ENCODE peak calls at places on chromosomes 5 and 9, in ten cellular contexts. One of them, this sample, is unnamed.
A peak's percentile ranks its signal among the peaks of the same experiment; 100 is the strongest.

GRCh38 chr5:10595678-10596309 is 31.9 kb downstream of the ANKRD33B start:
- DNase-seq in endodermal cell: no peak
- DNase-seq in GM12865: peak; percentile 77
- DNase-seq in bronchial epithelial cell: peak; percentile 98
- DNase-seq in pancreas: peak; percentile 15
- DNase-seq in cardiac muscle cell: peak; percentile 86
- DNase-seq in left ventricle myocardium inferior: no peak
- DNase-seq in fibroblast of the aortic adventitia: peak; percentile 89
- DNase-seq in upper lobe of right lung: no peak
- DNase-seq in lung: no peak
- DNase-seq in this sample: peak; percentile 91

GRCh38 chr9:136596630-136597031 is 50.8 kb upstream of the NOTCH1 start:
- DNase-seq in endodermal cell: no peak
- DNase-seq in GM12865: no peak
- DNase-seq in bronchial epithelial cell: no peak
- DNase-seq in pancreas: no peak
- DNase-seq in cardiac muscle cell: peak; percentile 57
- DNase-seq in left ventricle myocardium inferior: no peak
- DNase-seq in fibroblast of the aortic adventitia: no peak
- DNase-seq in upper lobe of right lung: no peak
- DNase-seq in lung: no peak
- DNase-seq in this sample: no peak

GRCh38 chr9:68942790-68943189 is 71.1 kb downstream of the PRKACG start:
- DNase-seq in endodermal cell: no peak
- DNase-seq in GM12865: no peak
- DNase-seq in bronchial epithelial cell: no peak
- DNase-seq in pancreas: no peak
- DNase-seq in cardiac muscle cell: no peak
- DNase-seq in left ventricle myocardium inferior: no peak
- DNase-seq in fibroblast of the aortic adventitia: no peak
- DNase-seq in upper lobe of right lung: no peak
- DNase-seq in lung: no peak
- DNase-seq in this sample: no peak

GRCh38 chr5:61279725-61280124 is 52.3 kb upstream of the ZSWIM6 start:
- DNase-seq in endodermal cell: no peak
- DNase-seq in GM12865: no peak
- DNase-seq in bronchial epithelial cell: no peak
- DNase-seq in pancreas: no peak
- DNase-seq in cardiac muscle cell: no peak
- DNase-seq in left ventricle myocardium inferior: no peak
- DNase-seq in fibroblast of the aortic adventitia: no peak
- DNase-seq in upper lobe of right lung: no peak
- DNase-seq in lung: no peak
- DNase-seq in this sample: no peak

GRCh38 chr5:107604990-107605389 is 65.7 kb downstream of the EFNA5 start:
- DNase-seq in endodermal cell: no peak
- DNase-seq in GM12865: peak; percentile 66
- DNase-seq in bronchial epithelial cell: no peak
- DNase-seq in pancreas: no peak
- DNase-seq in cardiac muscle cell: no peak
- DNase-seq in left ventricle myocardium inferior: no peak
- DNase-seq in fibroblast of the aortic adventitia: no peak
- DNase-seq in upper lobe of right lung: no peak
- DNase-seq in lung: no peak
- DNase-seq in this sample: no peak

GRCh38 chr5:62330302-62330701 is 24.3 kb downstream of the KIF2A start:
- DNase-seq in endodermal cell: no peak
- DNase-seq in GM12865: no peak
- DNase-seq in bronchial epithelial cell: no peak
- DNase-seq in pancreas: no peak
- DNase-seq in cardiac muscle cell: no peak
- DNase-seq in left ventricle myocardium inferior: no peak
- DNase-seq in fibroblast of the aortic adventitia: no peak
- DNase-seq in upper lobe of right lung: no peak
- DNase-seq in lung: no peak
- DNase-seq in this sample: no peak

GRCh38 chr5:112318346-112318745 is 100.7 kb downstream of the EPB41L4A start:
- DNase-seq in endodermal cell: no peak
- DNase-seq in GM12865: no peak
- DNase-seq in bronchial epithelial cell: no peak
- DNase-seq in pancreas: no peak
- DNase-seq in cardiac muscle cell: no peak
- DNase-seq in left ventricle myocardium inferior: no peak
- DNase-seq in fibroblast of the aortic adventitia: no peak
- DNase-seq in upper lobe of right lung: no peak
- DNase-seq in lung: no peak
- DNase-seq in this sample: no peak

GRCh38 chr5:131466171-131466766 is 168.8 kb downstream of the RAPGEF6 start:
- DNase-seq in endodermal cell: no peak
- DNase-seq in GM12865: no peak
- DNase-seq in bronchial epithelial cell: peak; percentile 91
- DNase-seq in pancreas: no peak
- DNase-seq in cardiac muscle cell: peak; percentile 42
- DNase-seq in left ventricle myocardium inferior: no peak
- DNase-seq in fibroblast of the aortic adventitia: peak; percentile 76
- DNase-seq in upper lobe of right lung: no peak
- DNase-seq in lung: no peak
- DNase-seq in this sample: peak; percentile 78

GRCh38 chr5:119343766-119344165 is 12.1 kb upstream of the TNFAIP8 start:
- DNase-seq in endodermal cell: no peak
- DNase-seq in GM12865: peak; percentile 74
- DNase-seq in bronchial epithelial cell: no peak
- DNase-seq in pancreas: no peak
- DNase-seq in cardiac muscle cell: peak; percentile 23
- DNase-seq in left ventricle myocardium inferior: no peak
- DNase-seq in fibroblast of the aortic adventitia: no peak
- DNase-seq in upper lobe of right lung: no peak
- DNase-seq in lung: no peak
- DNase-seq in this sample: peak; percentile 80

GRCh38 chr5:127446626-127447025 is 70.8 kb upstream of the PRRC1 start:
- DNase-seq in endodermal cell: no peak
- DNase-seq in GM12865: no peak
- DNase-seq in bronchial epithelial cell: no peak
- DNase-seq in pancreas: no peak
- DNase-seq in cardiac muscle cell: no peak
- DNase-seq in left ventricle myocardium inferior: no peak
- DNase-seq in fibroblast of the aortic adventitia: no peak
- DNase-seq in upper lobe of right lung: no peak
- DNase-seq in lung: no peak
- DNase-seq in this sample: no peak

GRCh38 chr5:127447822-127448221 is 69.6 kb upstream of the PRRC1 start:
- DNase-seq in endodermal cell: no peak
- DNase-seq in GM12865: no peak
- DNase-seq in bronchial epithelial cell: no peak
- DNase-seq in pancreas: no peak
- DNase-seq in cardiac muscle cell: peak; percentile 39
- DNase-seq in left ventricle myocardium inferior: no peak
- DNase-seq in fibroblast of the aortic adventitia: peak; percentile 34
- DNase-seq in upper lobe of right lung: no peak
- DNase-seq in lung: no peak
- DNase-seq in this sample: peak; percentile 70

GRCh38 chr5:127440831-127441230 is 76.6 kb upstream of the PRRC1 start:
- DNase-seq in endodermal cell: no peak
- DNase-seq in GM12865: no peak
- DNase-seq in bronchial epithelial cell: no peak
- DNase-seq in pancreas: no peak
- DNase-seq in cardiac muscle cell: peak; percentile 6
- DNase-seq in left ventricle myocardium inferior: no peak
- DNase-seq in fibroblast of the aortic adventitia: no peak
- DNase-seq in upper lobe of right lung: no peak
- DNase-seq in lung: no peak
- DNase-seq in this sample: peak; percentile 72

GRCh38 chr5:127439544-127440096 is 77.8 kb upstream of the PRRC1 start:
- DNase-seq in endodermal cell: no peak
- DNase-seq in GM12865: no peak
- DNase-seq in bronchial epithelial cell: no peak
- DNase-seq in pancreas: no peak
- DNase-seq in cardiac muscle cell: no peak
- DNase-seq in left ventricle myocardium inferior: no peak
- DNase-seq in fibroblast of the aortic adventitia: no peak
- DNase-seq in upper lobe of right lung: no peak
- DNase-seq in lung: no peak
- DNase-seq in this sample: no peak

DNA sequence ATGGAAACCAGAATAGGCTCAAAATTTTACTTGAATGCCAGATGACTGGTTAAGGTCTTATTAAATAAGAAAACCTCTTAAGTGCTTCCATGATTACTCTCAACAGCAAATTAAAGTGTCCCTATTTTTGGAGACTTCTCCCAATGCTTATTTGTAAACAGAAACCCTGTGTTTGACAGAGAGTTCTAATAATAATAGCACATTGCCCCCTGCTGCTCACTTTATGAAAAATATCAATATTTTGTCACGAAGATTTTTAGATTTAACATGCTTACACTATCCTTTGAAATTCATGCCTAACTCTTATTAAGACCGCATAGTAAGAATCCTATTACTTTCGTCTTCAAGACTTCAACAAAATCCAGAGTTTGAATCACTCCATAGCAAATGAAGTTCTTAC is 75.4 kb upstream of the PRRC1 start:
- DNase-seq in endodermal cell: no peak
- DNase-seq in GM12865: peak; percentile 9
- DNase-seq in bronchial epithelial cell: peak; percentile 7
- DNase-seq in pancreas: no peak
- DNase-seq in cardiac muscle cell: peak; percentile 36
- DNase-seq in left ventricle myocardium inferior: no peak
- DNase-seq in fibroblast of the aortic adventitia: peak; percentile 25
- DNase-seq in upper lobe of right lung: no peak
- DNase-seq in lung: no peak
- DNase-seq in this sample: peak; percentile 59
- TF ChIP-seq CTCF in endodermal cell: peak; percentile 34
- TF ChIP-seq CTCF in GM12865: peak; percentile 3
- TF ChIP-seq CTCF in bronchial epithelial cell: no peak
- TF ChIP-seq CTCF in pancreas: no peak
- TF ChIP-seq CTCF in cardiac muscle cell: peak; percentile 23
- TF ChIP-seq CTCF in left ventricle myocardium inferior: peak; percentile 39
- TF ChIP-seq CTCF in fibroblast of the aortic adventitia: no peak
- TF ChIP-seq CTCF in upper lobe of right lung: peak; percentile 8
- TF ChIP-seq CTCF in lung: no peak
- TF ChIP-seq CTCF in this sample: peak; percentile 36

DNA sequence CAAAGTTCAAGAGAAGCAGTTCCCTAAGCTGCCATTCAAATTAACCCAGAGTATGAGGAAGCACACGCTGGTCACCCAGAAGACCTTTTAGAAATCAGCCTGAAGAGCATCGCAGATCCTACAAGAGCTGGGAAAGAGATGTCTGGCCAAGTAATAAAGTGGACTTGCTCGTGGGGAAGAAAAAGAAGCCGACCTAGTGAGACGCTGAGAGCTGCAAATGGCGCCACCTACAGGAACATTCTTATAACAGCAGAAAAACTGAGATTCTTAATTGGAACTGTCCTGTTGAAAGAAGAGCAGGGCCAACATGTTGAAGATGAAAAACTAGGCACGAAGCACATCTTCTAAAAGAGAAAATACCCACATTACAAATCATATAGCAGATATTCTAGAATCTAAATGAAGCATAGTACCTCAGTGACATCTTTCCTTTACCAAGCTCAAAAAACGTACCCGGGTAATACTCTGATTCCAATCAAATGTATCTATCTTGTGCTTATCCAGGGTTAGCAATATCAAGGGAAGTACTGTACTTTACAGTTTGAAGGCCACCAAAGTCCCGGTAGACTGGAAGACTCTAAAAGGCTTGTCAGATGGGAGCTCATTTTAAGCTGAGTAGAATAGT is 3.9 kb upstream of the GNAQ start:
- DNase-seq in endodermal cell: peak; percentile 74
- DNase-seq in GM12865: peak; percentile 72
- DNase-seq in bronchial epithelial cell: peak; percentile 65
- DNase-seq in pancreas: peak; percentile 65
- DNase-seq in cardiac muscle cell: peak; percentile 90
- DNase-seq in left ventricle myocardium inferior: no peak
- DNase-seq in fibroblast of the aortic adventitia: peak; percentile 93
- DNase-seq in upper lobe of right lung: no peak
- DNase-seq in lung: peak; percentile 60
- DNase-seq in this sample: peak; percentile 93
- H3K4me3 ChIP-seq in endodermal cell: no peak overlapping the region
- H3K4me3 ChIP-seq in GM12865: no peak overlapping the region
- H3K4me3 ChIP-seq in bronchial epithelial cell: no peak overlapping the region
- H3K4me3 ChIP-seq in pancreas: no peak overlapping the region
- H3K4me3 ChIP-seq in cardiac muscle cell: no peak overlapping the region
- H3K4me3 ChIP-seq in left ventricle myocardium inferior: no peak overlapping the region
- H3K4me3 ChIP-seq in fibroblast of the aortic adventitia: no peak overlapping the region
- H3K4me3 ChIP-seq in upper lobe of right lung: no peak overlapping the region
- H3K4me3 ChIP-seq in lung: no peak overlapping the region
- H3K4me3 ChIP-seq in this sample: no peak overlapping the region

DNA sequence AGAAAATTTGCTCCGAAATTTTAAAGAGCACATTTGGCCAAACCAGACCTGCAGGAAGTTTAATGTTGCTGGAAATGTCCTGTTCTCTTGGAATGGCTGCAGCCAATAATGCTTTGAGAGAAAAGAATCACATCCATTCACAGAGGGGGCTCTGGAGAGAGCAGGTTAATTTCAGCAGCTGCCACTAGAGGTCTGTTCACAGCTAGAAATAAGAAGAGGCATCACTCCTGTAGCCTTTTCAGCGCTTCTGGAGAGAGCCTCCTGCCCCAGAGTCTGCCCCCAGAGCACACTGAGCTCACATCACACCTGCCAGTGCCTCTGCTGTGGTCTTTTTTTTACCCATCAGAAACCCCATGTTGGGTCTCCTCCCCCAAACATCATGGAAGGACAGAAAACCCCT is 124.8 kb upstream of the RAD23B start:
- DNase-seq in endodermal cell: peak; percentile 84
- DNase-seq in GM12865: peak; percentile 47
- DNase-seq in bronchial epithelial cell: peak; percentile 26
- DNase-seq in pancreas: no peak
- DNase-seq in cardiac muscle cell: peak; percentile 60
- DNase-seq in left ventricle myocardium inferior: no peak
- DNase-seq in fibroblast of the aortic adventitia: peak; percentile 41
- DNase-seq in upper lobe of right lung: no peak
- DNase-seq in lung: no peak
- DNase-seq in this sample: peak; percentile 68
- TF ChIP-seq CTCF in endodermal cell: peak; percentile 83
- TF ChIP-seq CTCF in GM12865: peak; percentile 42
- TF ChIP-seq CTCF in bronchial epithelial cell: peak; percentile 60
- TF ChIP-seq CTCF in pancreas: no peak
- TF ChIP-seq CTCF in cardiac muscle cell: peak; percentile 61
- TF ChIP-seq CTCF in left ventricle myocardium inferior: peak; percentile 59
- TF ChIP-seq CTCF in fibroblast of the aortic adventitia: peak; percentile 65
- TF ChIP-seq CTCF in upper lobe of right lung: peak; percentile 29
- TF ChIP-seq CTCF in lung: no peak
- TF ChIP-seq CTCF in this sample: peak; percentile 76

DNA sequence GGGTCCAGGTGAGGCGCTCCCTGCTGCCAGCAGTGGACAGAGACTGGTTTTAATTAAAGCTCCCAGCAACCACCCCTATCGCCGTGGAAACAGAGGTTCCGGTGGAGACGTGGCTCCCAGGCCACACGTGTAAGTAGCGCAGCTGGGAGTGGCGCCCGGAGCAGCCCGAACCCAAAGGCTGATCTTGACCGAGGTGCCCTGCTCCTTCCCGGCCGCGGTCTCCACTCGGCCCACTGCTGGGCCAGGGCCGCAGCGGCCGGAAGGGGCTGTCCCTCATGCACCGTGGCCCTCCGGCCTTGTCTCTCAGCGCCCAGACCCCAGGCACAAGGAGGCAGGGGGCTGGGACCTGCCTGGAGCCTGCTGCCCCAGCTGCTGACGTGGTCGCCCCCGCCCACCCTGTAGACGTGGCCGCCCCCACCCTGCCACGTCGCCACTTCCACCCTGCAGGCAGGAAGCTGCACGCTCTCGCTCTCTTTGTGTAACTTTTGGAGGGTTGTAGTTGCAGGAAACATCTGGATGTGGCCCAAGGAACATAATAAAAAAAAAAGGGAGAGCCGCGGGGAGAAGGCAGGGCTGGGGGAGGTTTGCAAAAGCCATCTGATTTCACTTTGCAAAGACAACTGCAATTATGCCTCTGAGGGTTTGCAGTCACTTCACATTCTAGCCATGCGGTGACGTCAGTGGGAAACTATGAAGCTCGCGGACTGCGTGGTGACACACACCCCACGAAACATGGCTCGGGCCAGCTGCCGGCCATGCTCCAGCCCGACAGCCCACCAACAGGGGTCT is 129.9 kb downstream of the RXRA start:
- DNase-seq in endodermal cell: no peak
- DNase-seq in GM12865: peak; percentile 23
- DNase-seq in bronchial epithelial cell: peak; percentile 81
- DNase-seq in pancreas: peak; percentile 44
- DNase-seq in cardiac muscle cell: peak; percentile 99
- DNase-seq in left ventricle myocardium inferior: peak; percentile 87
- DNase-seq in fibroblast of the aortic adventitia: peak; percentile 99
- DNase-seq in upper lobe of right lung: peak; percentile 91
- DNase-seq in lung: peak; percentile 82
- DNase-seq in this sample: peak; percentile 97
- H3K4me3 ChIP-seq in endodermal cell: no peak overlapping the region
- H3K4me3 ChIP-seq in GM12865: no peak overlapping the region
- H3K4me3 ChIP-seq in bronchial epithelial cell: peak overlapping the region; percentile 26
- H3K4me3 ChIP-seq in pancreas: no peak overlapping the region
- H3K4me3 ChIP-seq in cardiac muscle cell: no peak overlapping the region
- H3K4me3 ChIP-seq in left ventricle myocardium inferior: peak overlapping the region; percentile 57
- H3K4me3 ChIP-seq in fibroblast of the aortic adventitia: peak overlapping the region; percentile 25
- H3K4me3 ChIP-seq in upper lobe of right lung: peak overlapping the region; percentile 49
- H3K4me3 ChIP-seq in lung: peak overlapping the region; percentile 16
- H3K4me3 ChIP-seq in this sample: peak overlapping the region; percentile 36